ENCODE peak calls at places on chromosomes 11 and 22, in four cellular contexts. F, H, I and P are unnamed samples.

GRCh38 chr22:28822930-28823481 is 22.6 kb upstream of the XBP1 start:
- DNase-seq in F (peak; percentile 76), H (no peak), I (no peak), P (no peak)

GRCh38 chr11:60679879-60680278 is 19.5 kb upstream of the MS4A8 start:
- DNase-seq in F (no peak), H (no peak), I (no peak), P (no peak)

GRCh38 chr11:19587979-19588378 is 124.7 kb upstream of the NAV2 start:
- DNase-seq in F (no peak), H (no peak), I (no peak), P (no peak)

GRCh38 chr11:1296287-1296686 is 13.1 kb downstream of the TOLLIP start:
- DNase-seq in F (no peak), H (peak; percentile 53), I (peak; percentile 4), P (no peak)

GRCh38 chr11:26572770-26573402 is 823 bp upstream of the MUC15 start:
- DNase-seq in F (no peak), H (no peak), I (no peak), P (no peak)

GRCh38 chr11:21511835-21512440 is 680.9 kb upstream of the ANO5 start:
- DNase-seq in F (peak; percentile 44), H (peak; percentile 62), I (no peak), P (no peak)

GRCh38 chr22:38202437-38203089 is 769 bp downstream of the MAFF start:
- DNase-seq in F (peak; percentile 62), H (peak; percentile 94), I (peak; percentile 53), P (peak; percentile 92)

GRCh38 chr22:40235418-40235817 is 57.7 kb downstream of the TNRC6B start:
- DNase-seq in F (no peak), H (no peak), I (no peak), P (no peak)

GRCh38 chr11:22671751-22672150 is 5.3 kb downstream of the GAS2 start:
- DNase-seq in F (no peak), H (no peak), I (no peak), P (no peak)

GRCh38 chr22:22030493-22031182 is 48.1 kb upstream of the TOP3B start:
- DNase-seq in F (no peak), H (no peak), I (peak; percentile 62), P (no peak)

GRCh38 chr22:35914665-35915476 is 113.8 kb downstream of the RBFOX2 start:
- DNase-seq in F (no peak), H (no peak), I (no peak), P (peak; percentile 83)

GRCh38 chr11:117039897-117040296 is 58.3 kb downstream of the SIK3 start:
- DNase-seq in F (no peak), H (no peak), I (no peak), P (no peak)

GRCh38 chr11:32658639-32659406 is 75.2 kb downstream of the EIF3M start:
- DNase-seq in F (no peak), H (no peak), I (no peak), P (no peak)

GRCh38 chr11:122107045-122107444 is 9.0 kb downstream of the BLID start:
- DNase-seq in F (no peak), H (no peak), I (no peak), P (no peak)

GRCh38 chr11:35518766-35519165 is 6.7 kb downstream of the PAMR1 start:
- DNase-seq in F (no peak), H (no peak), I (no peak), P (no peak)

GRCh38 chr11:134471341-134472187 is 59.5 kb upstream of the B3GAT1 start:
- DNase-seq in F (no peak), H (no peak), I (no peak), P (no peak)

GRCh38 chr22:19917389-19918138 is 24.0 kb upstream of the COMT start:
- DNase-seq in F (no peak), H (no peak), I (no peak), P (no peak)

GRCh38 chr11:101346591-101346990 is 217.0 kb upstream of the PGR start:
- DNase-seq in F (no peak), H (no peak), I (no peak), P (no peak)

GRCh38 chr11:121892131-121892681 is 223.8 kb downstream of the BLID start:
- DNase-seq in F (no peak), H (peak; percentile 71), I (no peak), P (peak; percentile 23)

GRCh38 chr22:24153353-24153752 is 27.9 kb upstream of the SUSD2 start:
- DNase-seq in F (peak; percentile 68), H (no peak), I (no peak), P (no peak)

GRCh38 chr11:38491986-38492385 is 1894.0 kb upstream of the RAG2 start:
- DNase-seq in F (no peak), H (no peak), I (no peak), P (no peak)

GRCh38 chr11:129992161-129992944 is 10.3 kb downstream of the PRDM10 start:
- DNase-seq in F (peak; percentile 48), H (no peak), I (no peak), P (no peak)

GRCh38 chr11:130178992-130179391 is 19.4 kb downstream of the ST14 start:
- DNase-seq in F (no peak), H (no peak), I (no peak), P (no peak)